ENCODE peak calls at places on chromosome 13, in nine cellular contexts. L is activated naive CD4-positive, alpha-beta T cell treated with Interleukin-2 at 50 U/mL for 16 hours; I is stimulated activated CD4-positive, alpha-beta T cell treated with anti-CD3 and anti-CD28 coated beads, TNF-alpha, amount 100 ng/mL, for 48 hours; A is epithelial cell of prostate; F is NCI-H446; D is nucleus accumbens; M is stimulated activated CD8-positive, alpha-beta memory T cell treated with anti-CD3 and anti-CD28 coated beads, Interleukin-7, amount 100 ng/mL, for 1 hour; E is endothelial cell; H is activated T-helper 1 cell treated with anti-CD3 and anti-CD28 coated beads, Interleukin-2, amount 50 U/mL, for 16 hours. P is an unnamed sample.

GRCh38 chr13:101127741-101128353 is 288.5 kb downstream of the NALCN start:
- DNase-seq in L (no peak), I (no peak), A (no peak), F (peak; percentile 63), D (peak; percentile 10), M (no peak), E (peak; percentile 41), H (no peak), P (no peak)

GRCh38 chr13:98960331-98961203 is 17.3 kb downstream of the DOCK9 start:
- DNase-seq in L (no peak), I (no peak), A (no peak), F (no peak), D (no peak), M (no peak), E (no peak), H (no peak), P (no peak)

GRCh38 chr13:54536112-54536511 is 1507.5 kb downstream of the OLFM4 start:
- DNase-seq in L (no peak), I (no peak), A (no peak), F (no peak), D (no peak), M (no peak), E (no peak), H (no peak), P (no peak)

GRCh38 chr13:37995052-37995451 is 125.5 kb upstream of the TRPC4 start:
- DNase-seq in L (no peak), I (no peak), A (no peak), F (no peak), D (no peak), M (no peak), E (peak; percentile 17), H (no peak), P (no peak)

GRCh38 chr13:23752111-23753001 is 136.8 kb downstream of the MIPEP start:
- DNase-seq in L (no peak), I (no peak), A (no peak), F (no peak), D (no peak), M (no peak), E (no peak), H (no peak), P (peak; percentile 52)

GRCh38 chr13:29457299-29457698 is 138.2 kb downstream of the SLC7A1 start:
- DNase-seq in L (no peak), I (no peak), A (peak; percentile 82), F (no peak), D (no peak), M (no peak), E (no peak), H (no peak), P (no peak)

GRCh38 chr13:53012707-53013106 is 15.9 kb upstream of the OLFM4 start:
- DNase-seq in L (no peak), I (no peak), A (no peak), F (no peak), D (no peak), M (no peak), E (no peak), H (no peak), P (peak; percentile 4)

GRCh38 chr13:97300871-97301270 is 78.7 kb downstream of the MBNL2 start:
- DNase-seq in L (no peak), I (no peak), A (no peak), F (no peak), D (no peak), M (no peak), E (no peak), H (no peak), P (no peak)

GRCh38 chr13:44719857-44720671 is 143.9 kb upstream of the TSC22D1 start:
- DNase-seq in L (no peak), I (no peak), A (no peak), F (no peak), D (no peak), M (no peak), E (no peak), H (no peak), P (no peak)

GRCh38 chr13:113848431-113849260 is 15.2 kb downstream of the GAS6 start:
- DNase-seq in L (no peak), I (no peak), A (no peak), F (no peak), D (no peak), M (no peak), E (no peak), H (no peak), P (no peak)

GRCh38 chr13:27797228-27797624 is 4.9 kb downstream of the GSX1 start:
- DNase-seq in L (no peak), I (no peak), A (no peak), F (no peak), D (no peak), M (no peak), E (peak; percentile 79), H (no peak), P (no peak)

GRCh38 chr13:112684444-112684843 is 5.4 kb upstream of the ATP11A start:
- DNase-seq in L (no peak), I (no peak), A (no peak), F (no peak), D (no peak), M (no peak), E (no peak), H (no peak), P (no peak)